ENCODE peak calls at places on chromosome 6, in four cellular contexts. One of them, this sample, is unnamed.

GRCh38 chr6:55047433-55048044 is 126.8 kb upstream of the HCRTR2 start:
- DNase-seq in tibial artery: no peak
- DNase-seq in fibroblast of the aortic adventitia: no peak
- DNase-seq in epithelial cell of esophagus: no peak
- DNase-seq in this sample: no peak

GRCh38 chr6:150599199-150600002 is at the start of gene PLEKHG1:
- DNase-seq in tibial artery: peak
- DNase-seq in fibroblast of the aortic adventitia: peak
- DNase-seq in epithelial cell of esophagus: peak
- DNase-seq in this sample: no peak

GRCh38 chr6:110587328-110587727 is 110.9 kb upstream of the SLC22A16 start:
- DNase-seq in tibial artery: no peak
- DNase-seq in fibroblast of the aortic adventitia: no peak
- DNase-seq in epithelial cell of esophagus: no peak
- DNase-seq in this sample: no peak

GRCh38 chr6:119484598-119484997 is 135.0 kb upstream of the MAN1A1 start:
- DNase-seq in tibial artery: no peak
- DNase-seq in fibroblast of the aortic adventitia: peak
- DNase-seq in epithelial cell of esophagus: peak
- DNase-seq in this sample: no peak

GRCh38 chr6:168289571-168289962 is 30.0 kb downstream of the DACT2 start:
- DNase-seq in tibial artery: no peak
- DNase-seq in fibroblast of the aortic adventitia: no peak
- DNase-seq in epithelial cell of esophagus: no peak
- DNase-seq in this sample: no peak

GRCh38 chr6:160960067-160960466 is 31.5 kb upstream of the MAP3K4 start:
- DNase-seq in tibial artery: no peak
- DNase-seq in fibroblast of the aortic adventitia: no peak
- DNase-seq in epithelial cell of esophagus: no peak
- DNase-seq in this sample: no peak

GRCh38 chr6:84449220-84449619 is 221.8 kb upstream of the CEP162 start:
- DNase-seq in tibial artery: no peak
- DNase-seq in fibroblast of the aortic adventitia: no peak
- DNase-seq in epithelial cell of esophagus: no peak
- DNase-seq in this sample: no peak

GRCh38 chr6:129592516-129593232 is 117.3 kb downstream of the ARHGAP18 start:
- DNase-seq in tibial artery: no peak
- DNase-seq in fibroblast of the aortic adventitia: no peak
- DNase-seq in epithelial cell of esophagus: peak
- DNase-seq in this sample: no peak

GRCh38 chr6:102918161-102918560 is 1524.7 kb downstream of the GRIK2 start:
- DNase-seq in tibial artery: no peak
- DNase-seq in fibroblast of the aortic adventitia: no peak
- DNase-seq in epithelial cell of esophagus: no peak
- DNase-seq in this sample: no peak

GRCh38 chr6:84867521-84867920 is 103.1 kb upstream of the TBX18 start:
- DNase-seq in tibial artery: no peak
- DNase-seq in fibroblast of the aortic adventitia: peak
- DNase-seq in epithelial cell of esophagus: peak
- DNase-seq in this sample: no peak

GRCh38 chr6:151276112-151276745 is 36.5 kb downstream of the AKAP12 start:
- DNase-seq in tibial artery: no peak
- DNase-seq in fibroblast of the aortic adventitia: peak
- DNase-seq in epithelial cell of esophagus: peak
- DNase-seq in this sample: no peak

DNA sequence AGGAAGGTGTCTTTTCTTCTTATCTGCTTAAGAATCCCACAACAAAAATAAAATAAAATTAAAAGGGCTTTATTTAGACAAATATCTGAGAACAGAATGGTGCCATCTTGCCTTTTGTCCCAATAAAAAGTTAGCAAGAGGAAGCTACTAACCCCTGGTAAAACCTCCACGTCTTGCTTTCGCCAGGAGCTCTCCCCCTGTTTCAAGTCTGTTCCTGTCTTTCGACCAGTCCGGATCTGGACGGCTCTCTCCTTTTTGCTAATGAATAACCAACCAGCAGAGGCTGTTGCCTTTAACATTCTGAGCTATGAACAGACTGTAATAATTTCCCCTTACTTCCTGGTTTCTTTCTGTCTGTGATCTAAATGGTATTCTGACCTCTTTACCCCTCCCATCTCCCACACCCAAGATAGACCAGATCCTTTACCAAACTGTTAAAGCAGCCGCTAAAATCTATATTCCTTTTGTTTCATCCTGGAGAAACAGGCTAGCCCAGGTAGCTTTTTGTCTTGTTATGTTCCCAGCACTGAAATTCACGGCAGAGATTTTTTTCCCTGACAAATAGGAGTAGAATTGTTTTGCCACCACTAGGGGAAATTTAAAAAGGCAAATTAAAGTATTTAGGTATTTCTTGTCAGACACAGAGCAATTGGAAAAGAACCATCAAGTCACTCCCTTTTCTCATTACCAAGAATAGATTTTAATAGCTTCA is at the start of gene FRK:
- DNase-seq in tibial artery: peak
- DNase-seq in fibroblast of the aortic adventitia: peak
- DNase-seq in epithelial cell of esophagus: peak
- DNase-seq in this sample: no peak
- TF ChIP-seq CTCF in tibial artery: peak
- TF ChIP-seq CTCF in fibroblast of the aortic adventitia: peak
- TF ChIP-seq CTCF in epithelial cell of esophagus: peak
- TF ChIP-seq CTCF in this sample: peak

GRCh38 chr6:137203256-137203655 is 15.9 kb downstream of the IFNGR1 start:
- DNase-seq in tibial artery: no peak
- DNase-seq in fibroblast of the aortic adventitia: no peak
- DNase-seq in epithelial cell of esophagus: no peak
- DNase-seq in this sample: no peak

GRCh38 chr6:137200288-137200687 is 18.9 kb downstream of the IFNGR1 start:
- DNase-seq in tibial artery: no peak
- DNase-seq in fibroblast of the aortic adventitia: no peak
- DNase-seq in epithelial cell of esophagus: no peak
- DNase-seq in this sample: no peak

GRCh38 chr6:137197684-137198645 is 21.2 kb downstream of the IFNGR1 start:
- DNase-seq in tibial artery: no peak
- DNase-seq in fibroblast of the aortic adventitia: no peak
- DNase-seq in epithelial cell of esophagus: no peak
- DNase-seq in this sample: no peak

GRCh38 chr6:137206562-137206961 is 12.6 kb downstream of the IFNGR1 start:
- DNase-seq in tibial artery: no peak
- DNase-seq in fibroblast of the aortic adventitia: peak
- DNase-seq in epithelial cell of esophagus: no peak
- DNase-seq in this sample: no peak

GRCh38 chr6:137202078-137202477 is 17.1 kb downstream of the IFNGR1 start:
- DNase-seq in tibial artery: no peak
- DNase-seq in fibroblast of the aortic adventitia: no peak
- DNase-seq in epithelial cell of esophagus: peak
- DNase-seq in this sample: no peak
- TF ChIP-seq CTCF in tibial artery: no peak
- TF ChIP-seq CTCF in fibroblast of the aortic adventitia: peak
- TF ChIP-seq CTCF in epithelial cell of esophagus: peak
- TF ChIP-seq CTCF in this sample: no peak

GRCh38 chr6:69622924-69623323 is 173.9 kb downstream of the LMBRD1 start:
- DNase-seq in tibial artery: no peak
- DNase-seq in fibroblast of the aortic adventitia: no peak
- DNase-seq in epithelial cell of esophagus: no peak
- DNase-seq in this sample: no peak
- TF ChIP-seq CTCF in tibial artery: no peak
- TF ChIP-seq CTCF in fibroblast of the aortic adventitia: no peak
- TF ChIP-seq CTCF in epithelial cell of esophagus: no peak
- TF ChIP-seq CTCF in this sample: no peak

DNA sequence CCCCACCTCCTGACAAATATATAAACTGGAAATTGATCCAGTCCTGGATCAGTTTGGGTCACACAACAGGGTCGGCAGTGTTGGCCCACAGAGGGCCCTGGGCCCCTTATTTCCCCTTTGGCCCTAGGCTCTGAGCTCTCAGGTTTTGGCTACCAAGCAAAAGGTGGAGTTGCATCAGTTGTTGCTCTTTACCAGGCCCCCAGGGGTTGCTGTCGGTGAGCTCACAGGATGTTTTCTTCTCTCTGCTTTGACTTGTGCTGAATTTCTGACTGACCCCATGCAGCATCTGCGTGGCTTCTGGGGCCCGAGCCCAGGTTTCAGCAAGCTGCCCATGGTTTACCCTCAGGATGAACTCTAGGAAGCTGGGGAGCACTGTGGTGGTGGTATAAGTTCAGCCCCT is 44.6 kb downstream of the PPARD start:
- DNase-seq in tibial artery: no peak
- DNase-seq in fibroblast of the aortic adventitia: no peak
- DNase-seq in epithelial cell of esophagus: peak
- DNase-seq in this sample: no peak
- TF ChIP-seq CTCF in tibial artery: no peak
- TF ChIP-seq CTCF in fibroblast of the aortic adventitia: no peak
- TF ChIP-seq CTCF in epithelial cell of esophagus: no peak
- TF ChIP-seq CTCF in this sample: no peak

DNA sequence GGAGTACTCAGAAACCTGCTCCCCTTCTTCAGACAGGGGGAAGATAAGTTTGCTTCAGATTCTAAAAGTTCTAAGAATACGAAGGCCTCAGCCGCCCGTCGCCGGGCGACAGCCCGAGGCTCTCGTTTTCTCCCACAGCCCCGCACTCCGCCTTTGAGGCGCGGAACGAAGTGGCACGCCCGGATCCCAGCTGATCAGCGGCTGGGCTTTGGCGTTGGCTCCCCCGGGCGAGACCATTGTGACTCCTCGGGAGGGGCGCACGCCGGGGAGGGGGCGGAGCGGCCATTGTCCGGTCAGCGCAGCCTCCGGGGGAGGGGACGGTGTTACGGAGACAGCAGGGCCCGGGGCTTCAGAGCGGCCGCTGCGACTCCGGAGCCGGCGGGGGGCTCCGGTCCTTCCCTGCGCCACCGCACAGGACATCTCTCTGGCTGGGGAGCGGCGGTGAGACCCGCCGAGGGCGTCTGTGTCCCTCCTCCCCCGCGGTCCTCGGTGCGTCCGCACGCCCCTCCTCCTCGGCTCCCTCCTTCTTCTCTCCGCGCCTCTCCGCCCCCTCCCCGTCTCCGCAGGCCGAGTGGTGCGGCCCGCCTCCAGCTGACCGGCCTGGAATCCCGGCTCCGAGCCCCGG is at the start of gene ZFAND3:
- DNase-seq in tibial artery: peak
- DNase-seq in fibroblast of the aortic adventitia: peak
- DNase-seq in epithelial cell of esophagus: peak
- DNase-seq in this sample: peak
- TF ChIP-seq CTCF in tibial artery: no peak
- TF ChIP-seq CTCF in fibroblast of the aortic adventitia: no peak
- TF ChIP-seq CTCF in epithelial cell of esophagus: no peak
- TF ChIP-seq CTCF in this sample: no peak

GRCh38 chr6:18596529-18596835 is 209.3 kb downstream of the RNF144B start:
- DNase-seq in tibial artery: no peak
- DNase-seq in fibroblast of the aortic adventitia: no peak
- DNase-seq in epithelial cell of esophagus: no peak
- DNase-seq in this sample: no peak
- TF ChIP-seq CTCF in tibial artery: no peak
- TF ChIP-seq CTCF in fibroblast of the aortic adventitia: no peak
- TF ChIP-seq CTCF in epithelial cell of esophagus: no peak
- TF ChIP-seq CTCF in this sample: no peak

GRCh38 chr6:101114703-101115102 is 233.6 kb upstream of the ASCC3 start:
- DNase-seq in tibial artery: no peak
- DNase-seq in fibroblast of the aortic adventitia: peak
- DNase-seq in epithelial cell of esophagus: peak
- DNase-seq in this sample: no peak
- TF ChIP-seq CTCF in tibial artery: peak
- TF ChIP-seq CTCF in fibroblast of the aortic adventitia: peak
- TF ChIP-seq CTCF in epithelial cell of esophagus: peak
- TF ChIP-seq CTCF in this sample: no peak

GRCh38 chr6:159842035-159842434 is 42.0 kb downstream of the PNLDC1 start:
- DNase-seq in tibial artery: no peak
- DNase-seq in fibroblast of the aortic adventitia: peak
- DNase-seq in epithelial cell of esophagus: no peak
- DNase-seq in this sample: no peak
- TF ChIP-seq CTCF in tibial artery: no peak
- TF ChIP-seq CTCF in fibroblast of the aortic adventitia: peak
- TF ChIP-seq CTCF in epithelial cell of esophagus: peak
- TF ChIP-seq CTCF in this sample: no peak

GRCh38 chr6:156953478-156954146 is 176.4 kb downstream of the ARID1B start:
- DNase-seq in tibial artery: no peak
- DNase-seq in fibroblast of the aortic adventitia: peak
- DNase-seq in epithelial cell of esophagus: peak
- DNase-seq in this sample: no peak
- TF ChIP-seq CTCF in tibial artery: peak
- TF ChIP-seq CTCF in fibroblast of the aortic adventitia: peak
- TF ChIP-seq CTCF in epithelial cell of esophagus: peak
- TF ChIP-seq CTCF in this sample: no peak

GRCh38 chr6:28980797-28981390 is 24.2 kb downstream of the ZNF311 start:
- DNase-seq in tibial artery: peak
- DNase-seq in fibroblast of the aortic adventitia: peak
- DNase-seq in epithelial cell of esophagus: peak
- DNase-seq in this sample: no peak

GRCh38 chr6:28981391-28981832 is 23.7 kb downstream of the ZNF311 start:
- DNase-seq in tibial artery: no peak
- DNase-seq in fibroblast of the aortic adventitia: peak
- DNase-seq in epithelial cell of esophagus: peak
- DNase-seq in this sample: no peak

GRCh38 chr6:28981833-28982475 is 23.2 kb downstream of the ZNF311 start:
- DNase-seq in tibial artery: peak
- DNase-seq in fibroblast of the aortic adventitia: peak
- DNase-seq in epithelial cell of esophagus: peak
- DNase-seq in this sample: peak

GRCh38 chr6:28983838-28984237 is 21.3 kb downstream of the ZNF311 start:
- DNase-seq in tibial artery: no peak
- DNase-seq in fibroblast of the aortic adventitia: no peak
- DNase-seq in epithelial cell of esophagus: no peak
- DNase-seq in this sample: no peak

GRCh38 chr6:28982476-28983266 is 22.4 kb downstream of the ZNF311 start:
- DNase-seq in tibial artery: no peak
- DNase-seq in fibroblast of the aortic adventitia: peak
- DNase-seq in epithelial cell of esophagus: peak
- DNase-seq in this sample: no peak
- TF ChIP-seq CTCF in tibial artery: no peak
- TF ChIP-seq CTCF in fibroblast of the aortic adventitia: peak
- TF ChIP-seq CTCF in epithelial cell of esophagus: peak
- TF ChIP-seq CTCF in this sample: no peak

This sample was measured in omental fat pad.